ENCODE peak calls at places on chromosomes 3 and 15, in six cellular contexts. Q is colonic mucosa; U is effector memory CD4-positive, alpha-beta T cell; B is lower lobe of right lung; W is pancreas; E is upper lobe of right lung. T is an unnamed sample.

GRCh38 chr3:172987268-172987667 is 153.8 kb downstream of the SPATA16 start:
- DNase-seq in W (no peak), B (no peak), Q (no peak), E (no peak), U (no peak), T (no peak)

GRCh38 chr3:26807272-26807671 is 184.7 kb downstream of the LRRC3B start:
- DNase-seq in E (no peak), U (no peak), Q (no peak), W (no peak), B (no peak), T (no peak)

GRCh38 chr15:73688455-73688854 is 4.3 kb downstream of the CD276 start:
- DNase-seq in Q (no peak), E (no peak), B (no peak), U (no peak), W (no peak), T (no peak)

GRCh38 chr3:23497156-23497555 is 294.0 kb downstream of the UBE2E2 start:
- DNase-seq in B (no peak), W (no peak), Q (no peak), E (no peak), U (no peak), T (no peak)

GRCh38 chr15:58269455-58270414 is 131.6 kb downstream of the AQP9 start:
- DNase-seq in U (no peak), W (no peak), Q (peak; percentile 70), E (no peak), B (no peak), T (no peak)

GRCh38 chr3:121998588-121999473 is 23.2 kb downstream of the ILDR1 start:
- DNase-seq in B (no peak), W (no peak), U (no peak), Q (no peak), E (no peak), T (no peak)

GRCh38 chr3:137121704-137122314 is 164.0 kb downstream of the IL20RB start:
- DNase-seq in U (no peak), Q (peak; percentile 23), B (no peak), W (no peak), E (no peak), T (peak; percentile 56)

GRCh38 chr3:100256724-100257123 is 4.1 kb upstream of the TBC1D23 start:
- DNase-seq in Q (no peak), B (no peak), U (no peak), W (no peak), E (no peak), T (no peak)

GRCh38 chr3:170732660-170733245 is 137.2 kb downstream of the RPL22L1 start:
- DNase-seq in U (no peak), W (no peak), Q (no peak), B (no peak), E (no peak), T (no peak)

GRCh38 chr3:46300461-46300789 is 53.5 kb upstream of the CCR2 start:
- DNase-seq in B (no peak), E (no peak), W (no peak), U (no peak), Q (no peak), T (no peak)

GRCh38 chr15:47437492-47437891 is 279.8 kb upstream of the SEMA6D start:
- DNase-seq in Q (no peak), U (no peak), E (no peak), B (no peak), W (no peak), T (no peak)

GRCh38 chr15:73286356-73286755 is 82.4 kb downstream of the HCN4 start:
- DNase-seq in W (no peak), U (no peak), E (no peak), B (no peak), Q (no peak), T (no peak)

GRCh38 chr15:80070840-80071239 is 11.4 kb downstream of the ZFAND6 start:
- DNase-seq in W (no peak), Q (no peak), U (no peak), E (no peak), B (no peak), T (no peak)

GRCh38 chr3:101574388-101575156 is 592 bp downstream of the PCNP start:
- DNase-seq in E (peak; percentile 76), B (peak; percentile 62), U (no peak), Q (peak; percentile 53), W (peak; percentile 70), T (no peak)

GRCh38 chr3:108132727-108133373 is 42.0 kb upstream of the CD47 start:
- DNase-seq in E (no peak), U (no peak), W (no peak), B (no peak), Q (no peak), T (no peak)

GRCh38 chr3:58093573-58094195 is 85.5 kb downstream of the FLNB start:
- DNase-seq in E (no peak), Q (no peak), B (no peak), U (no peak), W (no peak), T (no peak)

GRCh38 chr3:76651784-76652183 is 388.1 kb upstream of the ROBO2 start:
- DNase-seq in Q (no peak), U (no peak), W (no peak), E (no peak), B (no peak), T (no peak)

GRCh38 chr3:135368316-135368715 is 573.3 kb downstream of the EPHB1 start:
- DNase-seq in Q (no peak), U (no peak), B (no peak), E (no peak), W (no peak), T (no peak)

GRCh38 chr3:149438981-149439380 is 35.5 kb upstream of the TM4SF4 start:
- DNase-seq in U (no peak), B (no peak), E (no peak), W (no peak), Q (no peak), T (no peak)

GRCh38 chr3:25426408-25426807 is 1.7 kb upstream of the RARB start:
- DNase-seq in B (peak; percentile 51), E (no peak), U (no peak), W (no peak), Q (no peak), T (no peak)

GRCh38 chr15:66008920-66009572 is 139.8 kb downstream of the RAB11A start:
- DNase-seq in B (no peak), Q (peak; percentile 80), E (no peak), U (no peak), W (no peak), T (no peak)

GRCh38 chr15:78054971-78055370 is 22.5 kb downstream of the TBC1D2B start:
- DNase-seq in B (no peak), W (no peak), Q (no peak), E (no peak), U (no peak), T (no peak)

GRCh38 chr3:148513066-148513671 is 184.5 kb upstream of the AGTR1 start:
- DNase-seq in E (no peak), Q (no peak), W (no peak), B (no peak), U (no peak), T (no peak)

GRCh38 chr15:94673801-94674200 is 442.4 kb downstream of the MCTP2 start:
- DNase-seq in Q (no peak), E (no peak), U (no peak), B (no peak), W (no peak), T (no peak)

GRCh38 chr3:41158947-41159346 is 40.4 kb upstream of the CTNNB1 start:
- DNase-seq in E (no peak), U (no peak), W (no peak), B (no peak), Q (peak; percentile 72), T (no peak)

GRCh38 chr3:120642368-120642948 is 39.6 kb downstream of the HGD start:
- DNase-seq in U (no peak), B (no peak), W (no peak), E (no peak), Q (no peak), T (peak; percentile 2)

GRCh38 chr3:129187857-129188256 is 4.2 kb upstream of the CNBP start:
- DNase-seq in U (no peak), Q (no peak), B (no peak), W (no peak), E (no peak), T (no peak)

GRCh38 chr3:38270606-38271005 is 5.0 kb downstream of the SLC22A13 start:
- DNase-seq in Q (no peak), B (no peak), W (no peak), U (no peak), E (no peak), T (no peak)

GRCh38 chr3:108298056-108298455 is 1.7 kb downstream of the HHLA2 start:
- DNase-seq in E (no peak), W (no peak), U (no peak), Q (no peak), B (no peak), T (no peak)

GRCh38 chr3:196662033-196662432 is 22.5 kb downstream of the NRROS start:
- DNase-seq in B (no peak), W (no peak), U (no peak), E (no peak), Q (no peak), T (no peak)
- H3K27ac ChIP-seq in B (no peak overlapping the region), W (no peak overlapping the region), U (no peak overlapping the region), E (no peak overlapping the region), Q (no peak overlapping the region), T (no peak overlapping the region)

GRCh38 chr15:31400222-31400927 is 73.7 kb downstream of the KLF13 start:
- DNase-seq in Q (peak; percentile 17), U (no peak), W (no peak), B (no peak), E (no peak), T (no peak)

GRCh38 chr15:31397851-31398661 is 71.4 kb downstream of the KLF13 start:
- DNase-seq in U (no peak), E (no peak), B (no peak), Q (peak; percentile 51), W (no peak), T (no peak)

GRCh38 chr15:31399544-31400171 is 73.0 kb downstream of the KLF13 start:
- DNase-seq in E (no peak), W (no peak), Q (peak; percentile 53), B (no peak), U (no peak), T (no peak)

GRCh38 chr15:31396881-31397560 is 70.4 kb downstream of the KLF13 start:
- DNase-seq in U (no peak), W (peak; percentile 86), Q (peak; percentile 97), E (peak; percentile 96), B (peak; percentile 96), T (no peak)

GRCh38 chr15:31398677-31399260 is 72.1 kb downstream of the KLF13 start:
- DNase-seq in B (no peak), U (no peak), Q (peak; percentile 76), W (no peak), E (no peak), T (no peak)
- H3K4me1 ChIP-seq in B (peaks cover 35% of the 10 kb centered on the region), U (peaks cover 15% of the 10 kb centered on the region), Q (peaks cover 15% of the 10 kb centered on the region), W (no peaks in the 10 kb centered on the region), E (peaks cover 18% of the 10 kb centered on the region), T (peaks cover 6% of the 10 kb centered on the region)

DNA sequence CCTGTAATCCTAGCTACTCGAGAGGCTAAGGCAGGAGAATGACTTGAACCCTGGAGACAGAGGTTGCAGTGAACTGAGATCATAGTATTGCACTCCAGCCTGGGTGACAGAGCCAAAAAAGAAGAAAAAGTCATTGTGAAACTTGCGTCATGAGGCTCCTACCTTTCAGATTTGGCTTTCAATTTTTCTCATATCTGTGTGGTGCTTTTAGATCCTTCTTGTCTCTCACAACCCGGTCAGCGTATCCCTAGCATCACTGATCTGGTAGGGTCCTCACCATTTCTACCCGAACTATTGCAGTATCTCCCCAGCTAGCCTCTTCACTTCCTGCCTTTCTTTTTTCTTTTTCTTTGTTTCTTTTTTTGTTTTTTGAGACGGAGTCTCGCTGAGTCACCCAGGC is 21.6 kb upstream of the GCNT3 start:
- DNase-seq in E (no peak), U (no peak), Q (no peak), W (no peak), B (no peak), T (no peak)
- H3K27ac ChIP-seq in E (no peak overlapping the region), U (no peak overlapping the region), Q (no peak overlapping the region), W (no peak overlapping the region), B (no peak overlapping the region), T (no peak overlapping the region)

GRCh38 chr3:68904064-68904463 is 28.3 kb downstream of the TAFA4 start:
- DNase-seq in Q (no peak), B (no peak), E (no peak), W (no peak), U (no peak), T (no peak)
- H3K4me1 ChIP-seq in Q (no peaks in the 10 kb centered on the region), B (no peaks in the 10 kb centered on the region), E (no peaks in the 10 kb centered on the region), W (no peaks in the 10 kb centered on the region), U (no peaks in the 10 kb centered on the region), T (no peaks in the 10 kb centered on the region)

T was measured in CD4-positive, CD25-positive, alpha-beta regulatory T cell.